ENCODE peak calls at places on chromosomes 11 and 22, in six cellular contexts. Q is endodermal cell, L is mammary epithelial cell, U is brain microvascular endothelial cell, T is kidney, C is A549. A is an unnamed sample.

GRCh38 chr11:64223001-64223651 is 2.9 kb downstream of the TRPT1 start:
- DNase-seq in C (no peak), Q (no peak), T (peak; percentile 75), U (no peak), L (no peak), A (no peak)

GRCh38 chr11:72242141-72242540 is 1.8 kb downstream of the PHOX2A start:
- DNase-seq in T (no peak), C (no peak), Q (no peak), U (no peak), L (no peak), A (no peak)

GRCh38 chr22:48192071-48192470 is 1429.6 kb downstream of the TBC1D22A start:
- DNase-seq in U (no peak), L (no peak), T (no peak), Q (no peak), C (no peak), A (no peak)

GRCh38 chr22:48663297-48663696 is 1164.4 kb downstream of the BRD1 start:
- DNase-seq in Q (peak; percentile 75), L (no peak), T (no peak), U (no peak), C (no peak), A (no peak)

GRCh38 chr22:41544671-41545476 is 604 bp upstream of the POLR3H start:
- DNase-seq in T (no peak), Q (no peak), C (no peak), U (no peak), L (peak; percentile 32), A (no peak)

GRCh38 chr11:46369458-46370152 is 11.9 kb upstream of the MDK start:
- DNase-seq in C (peak; percentile 75), U (peak; percentile 63), T (peak; percentile 84), Q (peak; percentile 95), L (peak; percentile 64), A (no peak)

GRCh38 chr22:49664371-49664881 is 163.2 kb downstream of the BRD1 start:
- DNase-seq in L (no peak), U (no peak), C (no peak), T (peak; percentile 64), Q (peak; percentile 30), A (no peak)

GRCh38 chr11:14054708-14055107 is 92.2 kb downstream of the SPON1 start:
- DNase-seq in C (no peak), T (no peak), U (no peak), Q (no peak), L (peak; percentile 39), A (no peak)

GRCh38 chr11:86916330-86916729 is 38.9 kb downstream of the FZD4 start:
- DNase-seq in C (peak; percentile 60), U (peak; percentile 83), T (no peak), Q (no peak), L (peak; percentile 69), A (no peak)

GRCh38 chr11:19769820-19770219 is 57.2 kb downstream of the NAV2 start:
- DNase-seq in T (no peak), C (no peak), Q (no peak), U (peak; percentile 50), L (peak; percentile 55), A (no peak)

GRCh38 chr11:68044145-68044813 is 5.5 kb downstream of the TCIRG1 start:
- DNase-seq in C (no peak), T (no peak), U (no peak), Q (peak; percentile 64), L (no peak), A (no peak)

GRCh38 chr11:117230286-117230961 is 1.4 kb downstream of the PCSK7 start:
- DNase-seq in U (no peak), Q (no peak), T (peak; percentile 46), L (peak; percentile 29), C (no peak), A (no peak)

GRCh38 chr11:127074151-127074761 is 73.7 kb upstream of the KIRREL3 start:
- DNase-seq in L (peak; percentile 56), C (peak; percentile 45), U (peak; percentile 9), Q (peak; percentile 72), T (no peak), A (peak; percentile 6)

GRCh38 chr22:41820447-41820846 is 12.5 kb upstream of the SREBF2 start:
- DNase-seq in Q (no peak), L (no peak), C (no peak), U (no peak), T (no peak), A (no peak)

GRCh38 chr11:74447720-74448119 is 19.6 kb downstream of the KCNE3 start:
- DNase-seq in Q (no peak), U (no peak), C (no peak), L (no peak), T (no peak), A (no peak)

GRCh38 chr11:58498464-58498863 is 9.4 kb downstream of the OR5B21 start:
- DNase-seq in Q (no peak), L (no peak), C (no peak), T (no peak), U (no peak), A (no peak)

GRCh38 chr11:30585067-30585891 is 874 bp downstream of the MPPED2 start:
- DNase-seq in C (peak; percentile 3), U (no peak), T (peak; percentile 78), Q (peak; percentile 81), L (no peak), A (no peak)

GRCh38 chr11:121326230-121326629 is 33.7 kb downstream of the SC5D start:
- DNase-seq in L (no peak), C (no peak), U (no peak), T (no peak), Q (no peak), A (no peak)

GRCh38 chr22:46586123-46586519 is 34.1 kb upstream of the GRAMD4 start:
- DNase-seq in U (no peak), C (no peak), T (peak; percentile 63), Q (peak; percentile 68), L (no peak), A (no peak)

DNA sequence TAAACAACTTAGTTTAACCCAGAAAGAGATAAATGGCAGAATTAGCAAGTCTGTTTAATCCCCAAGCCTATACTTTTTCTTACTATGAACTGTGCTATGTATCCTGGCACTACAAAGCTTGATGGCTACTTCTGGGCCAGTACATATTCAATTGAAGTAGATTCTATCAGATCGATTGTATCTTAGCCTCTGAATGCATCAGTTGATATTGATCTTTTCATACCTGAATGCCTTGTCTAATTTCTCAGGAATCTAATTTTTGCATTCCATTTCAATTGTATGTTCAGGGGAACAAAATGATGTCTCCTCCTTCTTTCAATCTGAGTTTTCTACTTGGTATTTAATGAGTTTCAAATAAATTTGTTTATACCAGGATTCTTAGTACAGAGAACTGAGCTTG is 1137.9 kb downstream of the LRRC4C start:
- DNase-seq in T (no peak), C (no peak), L (no peak), Q (no peak), U (no peak), A (no peak)
- H3K27ac ChIP-seq in T (no peak overlapping the region), C (no peak overlapping the region), L (no peak overlapping the region), Q (no peak overlapping the region), U (no peak overlapping the region), A (no peak overlapping the region)

DNA sequence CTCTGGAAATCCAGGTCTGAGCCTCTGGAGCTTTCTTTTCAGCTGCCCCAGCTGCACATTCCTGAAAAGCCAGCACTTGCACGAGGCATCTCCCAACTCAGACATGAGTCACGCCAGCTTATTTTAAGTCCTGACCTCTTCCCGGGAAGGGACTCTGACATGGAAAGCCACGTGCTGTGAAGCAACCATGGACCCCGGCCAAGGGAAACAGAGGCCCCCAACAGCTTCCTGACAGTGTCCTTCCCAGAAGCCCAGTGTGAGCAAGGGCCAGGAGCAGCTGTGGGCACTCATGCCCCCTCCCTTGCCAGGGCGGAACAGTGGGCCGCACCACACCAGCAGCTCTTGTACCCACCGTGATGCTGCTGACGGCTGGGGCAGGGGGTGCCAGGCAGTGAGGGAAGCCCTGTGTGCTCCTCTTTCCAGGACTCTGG is 118.8 kb upstream of the CADM1 start:
- DNase-seq in T (peak; percentile 94), Q (no peak), U (peak; percentile 91), L (peak; percentile 68), C (peak; percentile 28), A (peak; percentile 33)
- H3K27ac ChIP-seq in T (no peak overlapping the region), Q (peak overlapping the region; percentile 41), U (no peak overlapping the region), L (peak overlapping the region; percentile 5), C (peak overlapping the region; percentile 65), A (peak overlapping the region; percentile 54)

DNA sequence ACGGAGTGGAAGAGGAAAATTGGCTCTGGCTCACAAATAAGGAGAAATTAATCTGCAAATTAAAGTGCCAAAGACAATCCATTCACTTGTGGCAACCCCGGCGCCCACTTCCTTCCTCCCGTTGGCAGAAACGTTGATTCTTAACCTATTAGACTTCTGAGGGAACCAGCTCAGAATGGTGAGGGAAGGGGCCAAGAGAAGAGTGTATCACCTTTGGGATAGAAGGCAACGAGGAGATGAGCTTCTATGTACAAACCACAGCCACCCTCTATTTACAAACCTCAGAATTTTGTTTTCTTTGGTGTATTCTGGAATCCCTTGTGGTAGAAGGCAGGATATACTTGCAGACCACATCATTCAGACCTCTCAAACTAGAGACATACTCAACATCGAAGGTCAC is 1.1 kb downstream of the MB start:
- DNase-seq in Q (no peak), C (no peak), T (peak; percentile 12), U (no peak), L (no peak), A (no peak)
- H3K27ac ChIP-seq in Q (no peak overlapping the region), C (no peak overlapping the region), T (no peak overlapping the region), U (no peak overlapping the region), L (no peak overlapping the region), A (no peak overlapping the region)

DNA sequence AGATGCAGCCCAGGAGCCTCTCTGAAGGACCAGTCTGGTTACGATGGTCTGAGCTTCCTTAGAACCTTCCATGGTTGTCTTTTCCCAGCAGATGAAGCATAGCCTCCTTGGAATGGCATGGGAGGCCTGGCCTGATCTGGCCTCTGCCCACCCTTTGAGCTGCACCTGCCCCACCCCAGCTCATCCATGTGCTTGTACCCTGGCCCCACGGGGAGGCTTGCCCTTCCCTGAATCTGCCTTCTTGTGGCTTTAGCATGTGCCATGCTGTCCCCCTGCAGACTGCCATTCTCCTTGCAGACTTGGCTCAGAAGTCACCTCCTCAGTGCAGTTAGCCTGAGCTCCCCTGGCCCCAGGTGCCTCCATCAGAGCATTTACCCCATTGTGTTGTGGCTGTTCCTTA is 62.5 kb downstream of the FBLN1 start:
- DNase-seq in T (peak; percentile 29), U (no peak), C (no peak), L (no peak), Q (no peak), A (no peak)
- H3K27ac ChIP-seq in T (no peak overlapping the region), U (no peak overlapping the region), C (no peak overlapping the region), L (no peak overlapping the region), Q (no peak overlapping the region), A (no peak overlapping the region)

GRCh38 chr22:43147821-43148220 is 3.5 kb upstream of the TSPO start:
- DNase-seq in L (no peak), C (no peak), Q (no peak), T (no peak), U (no peak), A (no peak)
- H3K27ac ChIP-seq in L (no peak overlapping the region), C (no peak overlapping the region), Q (no peak overlapping the region), T (no peak overlapping the region), U (no peak overlapping the region), A (peak overlapping the region; percentile 71)

DNA sequence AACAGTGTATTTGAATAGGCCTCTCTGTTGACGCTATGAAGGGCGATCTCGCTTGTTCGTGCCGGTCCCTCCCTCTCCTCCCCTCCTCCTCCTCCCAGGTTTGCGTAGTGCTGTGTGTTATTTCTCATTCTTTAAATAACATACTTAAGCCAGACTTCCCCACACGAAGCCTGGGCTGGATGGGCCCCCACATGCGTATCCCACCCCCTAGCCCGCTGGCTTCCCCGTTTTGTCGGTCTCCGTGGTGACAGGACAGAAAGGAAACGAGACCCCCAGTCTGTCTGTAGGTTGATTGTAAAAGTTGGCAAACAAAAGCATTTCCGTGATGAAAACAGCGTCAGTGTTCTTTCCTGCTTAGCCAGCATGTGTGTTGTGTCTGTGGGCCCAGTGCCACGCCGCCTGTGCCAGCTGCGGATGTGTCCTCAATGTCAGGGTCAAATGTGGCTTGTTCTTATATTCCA is 27.3 kb downstream of the FAM118A start:
- DNase-seq in T (no peak), U (no peak), L (no peak), C (no peak), Q (no peak), A (no peak)
- H3K27ac ChIP-seq in T (peak overlapping the region; percentile 53), U (no peak overlapping the region), L (no peak overlapping the region), C (no peak overlapping the region), Q (peak overlapping the region; percentile 64), A (no peak overlapping the region)

A was measured in epithelial cell of prostate.